ENCODE peak calls at places on chromosomes 16 and 17, in eight cellular contexts. O is right cardiac atrium, K is breast epithelium, A is mesenchymal stem cell, J is PC-9, R is psoas muscle, S is uterus, D is cardiac muscle cell. U is an unnamed sample. For H3K4me1, the result is how much of the 10 kb centered on the place peaks cover.

GRCh38 chr16:17476414-17477259 is 5.9 kb upstream of the XYLT1 start:
- DNase-seq in O (no peak), K (no peak), A (no peak), J (peak), R (no peak), S (peak), D (peak), U (peak)

GRCh38 chr17:77675411-77675810 is 283.1 kb upstream of the TNRC6C start:
- DNase-seq in O (no peak), K (no peak), A (no peak), J (no peak), R (no peak), S (no peak), D (no peak), U (no peak)

GRCh38 chr17:62101519-62101918 is 36.4 kb upstream of the MED13 start:
- DNase-seq in O (no peak), K (no peak), A (no peak), J (no peak), R (no peak), S (no peak), D (no peak), U (no peak)

GRCh38 chr16:66746048-66746447 is 5.4 kb downstream of the DYNC1LI2 start:
- DNase-seq in O (no peak), K (no peak), A (no peak), J (no peak), R (no peak), S (no peak), D (no peak), U (no peak)

GRCh38 chr16:1181715-1182671 is 29.1 kb downstream of the CACNA1H start:
- DNase-seq in O (peak), K (peak), A (peak), J (peak), R (peak), S (peak), D (peak), U (no peak)

GRCh38 chr16:11089504-11090124 is 145.2 kb downstream of the CLEC16A start:
- DNase-seq in O (no peak), K (no peak), A (peak), J (peak), R (no peak), S (no peak), D (peak), U (no peak)

GRCh38 chr17:81483085-81483861 is 29.3 kb downstream of the ACTG1 start:
- DNase-seq in O (no peak), K (no peak), A (peak), J (no peak), R (peak), S (no peak), D (peak), U (no peak)

GRCh38 chr16:85940214-85940613 is 41.3 kb downstream of the IRF8 start:
- DNase-seq in O (no peak), K (no peak), A (no peak), J (no peak), R (no peak), S (no peak), D (no peak), U (no peak)

GRCh38 chr17:78661092-78661770 is 84.0 kb upstream of the DNAH17 start:
- DNase-seq in O (no peak), K (peak), A (no peak), J (peak), R (no peak), S (no peak), D (no peak), U (peak)

GRCh38 chr16:86578056-86578455 is 293 bp upstream of the FOXL1 start:
- DNase-seq in O (no peak), K (no peak), A (peak), J (no peak), R (no peak), S (no peak), D (no peak), U (no peak)

GRCh38 chr17:69695646-69696045 is 281.1 kb downstream of the MAP2K6 start:
- DNase-seq in O (no peak), K (no peak), A (no peak), J (no peak), R (no peak), S (no peak), D (no peak), U (no peak)

GRCh38 chr16:48817032-48817431 is 207.1 kb upstream of the N4BP1 start:
- DNase-seq in O (no peak), K (no peak), A (no peak), J (no peak), R (no peak), S (no peak), D (no peak), U (no peak)

GRCh38 chr17:77829871-77830799 is 128.4 kb upstream of the TNRC6C start:
- DNase-seq in O (peak), K (peak), A (peak), J (no peak), R (peak), S (peak), D (peak), U (no peak)

GRCh38 chr17:50649042-50649908 is 14.6 kb downstream of the ABCC3 start:
- DNase-seq in O (no peak), K (no peak), A (no peak), J (no peak), R (no peak), S (no peak), D (no peak), U (no peak)

GRCh38 chr17:16215965-16216316 is 607 bp upstream of the NCOR1 start:
- DNase-seq in O (no peak), K (no peak), A (no peak), J (no peak), R (no peak), S (peak), D (no peak), U (no peak)

GRCh38 chr17:29149431-29150064 is 30.6 kb downstream of the MYO18A start:
- DNase-seq in O (peak), K (no peak), A (no peak), J (no peak), R (peak), S (peak), D (peak), U (peak)

GRCh38 chr16:85056211-85056748 is 28.7 kb downstream of the KIAA0513 start:
- DNase-seq in O (no peak), K (no peak), A (peak), J (no peak), R (no peak), S (peak), D (peak), U (no peak)

GRCh38 chr16:66934138-66934838 is at the start of gene CIAO2B:
- DNase-seq in O (peak), K (peak), A (peak), J (peak), R (peak), S (peak), D (peak), U (peak)

GRCh38 chr17:35286120-35286781 is 43.4 kb downstream of the SLFN5 start:
- DNase-seq in O (no peak), K (no peak), A (no peak), J (no peak), R (no peak), S (no peak), D (peak), U (no peak)

GRCh38 chr16:48365030-48365600 is 20.1 kb downstream of the SIAH1 start:
- DNase-seq in O (no peak), K (no peak), A (no peak), J (no peak), R (no peak), S (no peak), D (no peak), U (no peak)

GRCh38 chr16:68022278-68022727 is 729 bp downstream of the DDX28 start:
- DNase-seq in O (no peak), K (no peak), A (no peak), J (no peak), R (peak), S (no peak), D (no peak), U (no peak)

GRCh38 chr16:81940781-81941560 is 70.3 kb downstream of the SDR42E1 start:
- DNase-seq in O (no peak), K (no peak), A (peak), J (no peak), R (no peak), S (no peak), D (peak), U (no peak)

GRCh38 chr17:13635951-13636350 is 34.2 kb upstream of the HS3ST3A1 start:
- DNase-seq in O (no peak), K (no peak), A (peak), J (no peak), R (no peak), S (no peak), D (peak), U (no peak)

GRCh38 chr16:17638134-17638533 is 167.4 kb upstream of the XYLT1 start:
- DNase-seq in O (no peak), K (no peak), A (no peak), J (no peak), R (no peak), S (no peak), D (no peak), U (no peak)

GRCh38 chr17:72390675-72391501 is 270.1 kb downstream of the SOX9 start:
- DNase-seq in O (no peak), K (no peak), A (peak), J (no peak), R (no peak), S (no peak), D (no peak), U (peak)

GRCh38 chr17:66485272-66485947 is 183.0 kb downstream of the PRKCA start:
- DNase-seq in O (no peak), K (no peak), A (no peak), J (no peak), R (no peak), S (no peak), D (no peak), U (no peak)

GRCh38 chr16:68446941-68447675 is 1.2 kb downstream of the SMPD3 start:
- DNase-seq in O (no peak), K (no peak), A (no peak), J (no peak), R (no peak), S (no peak), D (no peak), U (no peak)

GRCh38 chr16:9225527-9226316 is 134.3 kb downstream of the HAPSTR1 start:
- DNase-seq in O (no peak), K (no peak), A (no peak), J (no peak), R (no peak), S (no peak), D (peak), U (no peak)

GRCh38 chr16:11913425-11914079 is 2.2 kb downstream of the GSPT1 start:
- DNase-seq in O (no peak), K (no peak), A (peak), J (no peak), R (no peak), S (no peak), D (peak), U (no peak)

GRCh38 chr17:28193241-28193640 is 125.8 kb upstream of the TMEM97 start:
- DNase-seq in O (peak), K (no peak), A (no peak), J (no peak), R (no peak), S (no peak), D (no peak), U (no peak)

GRCh38 chr16:65773319-65773874 is 593.1 kb upstream of the CDH5 start:
- DNase-seq in O (no peak), K (no peak), A (no peak), J (no peak), R (no peak), S (no peak), D (no peak), U (no peak)

GRCh38 chr17:75615301-75615700 is 17.9 kb upstream of the SMIM5 start:
- DNase-seq in O (no peak), K (no peak), A (no peak), J (no peak), R (no peak), S (no peak), D (no peak), U (no peak)
- H3K4me1 ChIP-seq in O (under half), K (under half), A (under half), J (under half), R (under half), S (under half), D (under half), U (under half)

GRCh38 chr16:50298591-50299507 is 32.5 kb downstream of the ADCY7 start:
- DNase-seq in O (no peak), K (peak), A (no peak), J (no peak), R (peak), S (peak), D (no peak), U (no peak)
- H3K4me1 ChIP-seq in O (under half), K (under half), A (under half), J (under half), R (under half), S (under half), D (under half), U (under half)

GRCh38 chr17:48800626-48801217 is 16.3 kb downstream of the TTLL6 start:
- DNase-seq in O (no peak), K (no peak), A (no peak), J (no peak), R (no peak), S (no peak), D (no peak), U (no peak)
- H3K4me1 ChIP-seq in O (under half), K (under half), A (under half), J (under half), R (under half), S (under half), D (under half), U (under half)

DNA sequence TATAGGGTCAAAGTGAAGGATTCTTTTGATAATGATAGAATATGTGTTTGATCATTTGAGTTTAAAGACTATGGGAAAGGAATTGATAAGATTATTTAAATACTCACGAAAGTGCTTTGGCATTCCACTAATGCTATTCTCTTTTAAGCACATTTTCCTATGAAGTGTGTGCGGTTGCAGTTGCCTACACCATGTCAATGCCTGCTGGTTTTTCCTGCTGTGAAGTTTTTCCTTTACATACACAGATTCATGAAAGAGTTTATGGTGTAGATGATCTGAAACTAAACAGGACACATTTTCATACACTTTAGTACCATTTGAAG is 78.7 kb downstream of the VMP1 start:
- DNase-seq in O (no peak), K (no peak), A (no peak), J (no peak), R (no peak), S (no peak), D (no peak), U (no peak)
- H3K4me1 ChIP-seq in O (under half), K (under half), A (under half), J (half or more), R (under half), S (under half), D (half or more), U (half or more)

DNA sequence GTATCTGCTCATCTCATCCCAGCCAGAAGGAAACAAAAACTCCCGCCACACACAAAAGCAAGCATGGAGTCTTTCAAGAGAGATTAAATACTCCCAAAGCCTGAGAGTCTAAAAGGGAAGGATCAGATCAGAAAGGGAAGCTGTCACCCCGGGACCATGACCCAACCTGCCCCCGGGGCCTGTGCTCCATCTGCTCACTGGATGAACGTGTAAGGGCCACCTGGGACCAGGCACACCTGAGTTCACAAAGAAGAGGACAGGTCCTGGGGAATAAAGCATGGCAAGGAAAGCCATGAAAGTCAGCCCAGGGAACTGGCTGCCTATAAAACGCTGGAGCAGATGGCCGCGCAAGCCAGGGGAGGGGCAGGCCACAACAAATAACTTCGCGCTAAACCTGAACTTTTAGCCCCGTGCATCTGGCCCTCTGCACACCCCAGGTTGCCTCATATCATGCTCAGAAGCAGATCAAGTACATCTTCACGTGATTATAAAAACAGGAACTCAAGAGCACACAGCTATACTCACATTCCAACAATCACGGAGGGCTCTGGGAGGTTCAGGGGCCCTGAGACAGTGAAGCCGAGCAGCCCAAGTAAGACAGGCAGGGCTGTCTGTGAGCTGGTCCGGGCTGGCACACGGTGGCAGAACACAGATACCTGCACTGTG is 3.4 kb downstream of the TMEM11 start:
- DNase-seq in O (no peak), K (no peak), A (no peak), J (no peak), R (no peak), S (no peak), D (no peak), U (no peak)
- H3K4me1 ChIP-seq in O (under half), K (under half), A (under half), J (under half), R (half or more), S (under half), D (under half), U (under half)

DNA sequence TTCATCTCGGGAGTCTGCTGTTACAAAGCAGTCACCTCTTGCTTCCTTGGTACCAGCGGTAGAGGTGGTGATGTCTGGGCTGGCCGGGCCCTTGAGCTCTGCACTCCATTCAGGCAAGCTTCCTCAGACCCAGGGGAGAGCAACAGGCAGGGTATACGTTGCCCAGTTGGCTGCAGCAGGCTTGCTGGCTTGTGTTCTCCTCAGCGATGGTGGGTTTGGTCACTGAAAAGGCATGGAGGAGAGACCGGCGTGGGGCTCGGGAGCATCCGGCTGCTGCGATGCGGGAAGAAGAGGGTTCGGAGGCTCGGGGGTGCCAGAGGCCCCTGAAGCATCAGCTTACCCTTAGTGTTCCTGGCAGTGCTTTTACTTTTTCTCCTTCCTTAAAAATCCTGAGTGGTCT is 25.8 kb downstream of the SAP30BP start:
- DNase-seq in O (no peak), K (no peak), A (no peak), J (no peak), R (no peak), S (no peak), D (no peak), U (no peak)
- H3K4me1 ChIP-seq in O (under half), K (half or more), A (half or more), J (half or more), R (half or more), S (under half), D (under half), U (half or more)

GRCh38 chr16:79595261-79595660 is 5.3 kb downstream of the MAF start:
- DNase-seq in O (no peak), K (no peak), A (no peak), J (no peak), R (no peak), S (no peak), D (peak), U (peak)
- H3K4me1 ChIP-seq in O (under half), K (under half), A (under half), J (under half), R (under half), S (under half), D (under half), U (under half)

DNA sequence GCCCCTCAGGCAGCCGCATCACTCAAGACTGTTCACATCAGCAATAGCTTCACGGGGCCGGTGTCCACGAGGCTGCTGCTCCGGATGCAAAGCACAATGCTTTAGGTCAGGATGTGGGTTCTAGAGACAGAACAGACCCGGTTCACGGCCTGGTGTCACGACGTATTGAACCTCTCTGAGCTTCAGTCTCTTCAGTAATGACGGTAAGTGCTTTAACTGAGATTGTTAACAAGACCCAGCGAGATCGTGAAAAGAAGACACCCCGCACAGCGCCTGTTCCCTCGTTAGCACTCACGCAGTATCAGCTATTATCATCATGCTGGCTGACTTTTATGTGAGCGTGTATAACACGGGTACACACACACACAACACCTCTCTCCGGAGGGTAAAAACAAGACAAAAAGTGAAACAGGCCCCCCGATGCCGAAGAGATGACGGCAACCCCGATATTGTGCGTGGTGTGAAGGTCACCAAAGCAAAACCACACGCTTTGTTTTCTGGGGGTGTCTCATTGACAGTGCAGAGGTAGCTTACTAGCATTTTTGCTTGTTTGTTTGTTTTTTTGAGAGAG is 21.4 kb upstream of the ABR start:
- DNase-seq in O (no peak), K (no peak), A (no peak), J (no peak), R (no peak), S (no peak), D (no peak), U (no peak)
- H3K4me1 ChIP-seq in O (under half), K (under half), A (under half), J (under half), R (under half), S (under half), D (under half), U (under half)

GRCh38 chr17:74424117-74424516 is 7.8 kb upstream of the GPRC5C start:
- DNase-seq in O (no peak), K (no peak), A (no peak), J (no peak), R (no peak), S (no peak), D (no peak), U (no peak)

GRCh38 chr17:74424658-74425057 is 7.2 kb upstream of the GPRC5C start:
- DNase-seq in O (peak), K (no peak), A (no peak), J (no peak), R (peak), S (no peak), D (no peak), U (no peak)

GRCh38 chr17:74427763-74428153 is 4.1 kb upstream of the GPRC5C start:
- DNase-seq in O (no peak), K (no peak), A (no peak), J (no peak), R (no peak), S (no peak), D (no peak), U (no peak)

GRCh38 chr17:74427048-74427762 is 4.7 kb upstream of the GPRC5C start:
- DNase-seq in O (no peak), K (peak), A (no peak), J (peak), R (peak), S (no peak), D (no peak), U (no peak)

DNA sequence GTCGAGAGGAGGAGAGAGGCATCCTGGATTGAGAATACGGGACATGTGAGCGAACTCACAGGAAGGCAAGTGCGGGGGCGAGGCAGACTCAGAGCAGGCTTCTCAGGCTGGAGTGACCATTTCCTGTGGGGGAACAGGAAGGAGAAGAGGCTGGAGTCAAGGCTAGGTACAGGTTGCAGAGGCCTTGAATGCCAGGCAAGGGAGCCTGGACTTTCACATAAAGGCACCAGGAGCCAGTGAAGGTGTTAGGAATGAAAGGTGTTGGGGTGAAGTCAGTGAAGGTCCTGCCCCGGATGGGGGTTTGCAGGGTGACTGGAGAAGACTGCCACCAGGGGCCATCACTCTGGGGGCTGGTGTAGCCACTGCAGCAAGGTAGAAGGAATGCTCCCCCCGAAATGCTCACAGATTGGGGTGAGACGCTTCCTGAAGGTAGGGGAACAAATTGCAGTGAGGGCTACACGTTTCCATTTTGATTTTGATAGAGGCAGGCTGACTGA is 5.3 kb upstream of the GPRC5C start:
- DNase-seq in O (no peak), K (no peak), A (no peak), J (no peak), R (no peak), S (no peak), D (peak), U (no peak)
- H3K4me1 ChIP-seq in O (under half), K (under half), A (under half), J (under half), R (half or more), S (under half), D (under half), U (under half)